ENCODE peak calls at places on chromosomes 5 and 9, in nine cellular contexts. One of them, this sample, is unnamed.

GRCh38 chr5:81749186-81749561 is 1.7 kb downstream of the SSBP2 start:
- DNase-seq in ovary: peak; percentile 28
- DNase-seq in cardiac muscle cell: peak; percentile 32
- DNase-seq in choroid plexus epithelial cell: peak; percentile 13
- DNase-seq in mucosa of descending colon: peak; percentile 13
- DNase-seq in WERI-Rb-1: no peak
- DNase-seq in colonic mucosa: no peak
- DNase-seq in Peyer's patch: no peak
- DNase-seq in fibroblast of pulmonary artery: peak; percentile 42
- DNase-seq in this sample: no peak

GRCh38 chr9:2765250-2765880 is 48.1 kb downstream of the KCNV2 start:
- DNase-seq in colonic mucosa: no peak
- DNase-seq in ovary: no peak
- DNase-seq in Peyer's patch: no peak
- DNase-seq in mucosa of descending colon: no peak
- DNase-seq in cardiac muscle cell: no peak
- DNase-seq in choroid plexus epithelial cell: no peak
- DNase-seq in WERI-Rb-1: no peak
- DNase-seq in fibroblast of pulmonary artery: no peak
- DNase-seq in this sample: peak; percentile 74

GRCh38 chr5:142864293-142865260 is 94.4 kb downstream of the ARHGAP26 start:
- DNase-seq in colonic mucosa: no peak
- DNase-seq in WERI-Rb-1: no peak
- DNase-seq in fibroblast of pulmonary artery: peak; percentile 55
- DNase-seq in Peyer's patch: no peak
- DNase-seq in ovary: no peak
- DNase-seq in cardiac muscle cell: no peak
- DNase-seq in choroid plexus epithelial cell: no peak
- DNase-seq in mucosa of descending colon: peak; percentile 56
- DNase-seq in this sample: no peak

GRCh38 chr9:124140941-124141568 is 116.7 kb upstream of the NEK6 start:
- DNase-seq in ovary: no peak
- DNase-seq in fibroblast of pulmonary artery: no peak
- DNase-seq in colonic mucosa: no peak
- DNase-seq in choroid plexus epithelial cell: no peak
- DNase-seq in WERI-Rb-1: no peak
- DNase-seq in Peyer's patch: no peak
- DNase-seq in cardiac muscle cell: no peak
- DNase-seq in mucosa of descending colon: no peak
- DNase-seq in this sample: no peak

GRCh38 chr9:29214162-29214520 is 1640.9 kb upstream of the C9orf72 start:
- DNase-seq in cardiac muscle cell: peak; percentile 76
- DNase-seq in fibroblast of pulmonary artery: peak; percentile 25
- DNase-seq in mucosa of descending colon: no peak
- DNase-seq in WERI-Rb-1: peak; percentile 57
- DNase-seq in Peyer's patch: no peak
- DNase-seq in ovary: no peak
- DNase-seq in choroid plexus epithelial cell: peak; percentile 28
- DNase-seq in colonic mucosa: no peak
- DNase-seq in this sample: no peak

GRCh38 chr5:133348406-133348805 is 263.9 kb downstream of the FSTL4 start:
- DNase-seq in choroid plexus epithelial cell: no peak
- DNase-seq in mucosa of descending colon: no peak
- DNase-seq in ovary: no peak
- DNase-seq in cardiac muscle cell: no peak
- DNase-seq in colonic mucosa: no peak
- DNase-seq in WERI-Rb-1: no peak
- DNase-seq in Peyer's patch: no peak
- DNase-seq in fibroblast of pulmonary artery: no peak
- DNase-seq in this sample: no peak

GRCh38 chr9:18985996-18986395 is 47.0 kb downstream of the SAXO1 start:
- DNase-seq in Peyer's patch: no peak
- DNase-seq in ovary: no peak
- DNase-seq in choroid plexus epithelial cell: no peak
- DNase-seq in colonic mucosa: no peak
- DNase-seq in WERI-Rb-1: no peak
- DNase-seq in fibroblast of pulmonary artery: no peak
- DNase-seq in cardiac muscle cell: no peak
- DNase-seq in mucosa of descending colon: no peak
- DNase-seq in this sample: no peak

GRCh38 chr9:38208206-38208901 is 139.3 kb upstream of the SHB start:
- DNase-seq in mucosa of descending colon: no peak
- DNase-seq in choroid plexus epithelial cell: peak; percentile 29
- DNase-seq in Peyer's patch: no peak
- DNase-seq in colonic mucosa: no peak
- DNase-seq in WERI-Rb-1: peak; percentile 61
- DNase-seq in cardiac muscle cell: no peak
- DNase-seq in ovary: no peak
- DNase-seq in fibroblast of pulmonary artery: no peak
- DNase-seq in this sample: no peak

GRCh38 chr5:82674718-82675117 is 396.6 kb upstream of the RPS23 start:
- DNase-seq in mucosa of descending colon: no peak
- DNase-seq in colonic mucosa: no peak
- DNase-seq in choroid plexus epithelial cell: no peak
- DNase-seq in cardiac muscle cell: no peak
- DNase-seq in fibroblast of pulmonary artery: no peak
- DNase-seq in Peyer's patch: no peak
- DNase-seq in ovary: no peak
- DNase-seq in WERI-Rb-1: no peak
- DNase-seq in this sample: no peak

GRCh38 chr9:71349218-71349617 is 227.8 kb upstream of the TRPM3 start:
- DNase-seq in fibroblast of pulmonary artery: peak; percentile 64
- DNase-seq in WERI-Rb-1: no peak
- DNase-seq in ovary: no peak
- DNase-seq in colonic mucosa: no peak
- DNase-seq in Peyer's patch: no peak
- DNase-seq in choroid plexus epithelial cell: peak; percentile 3
- DNase-seq in mucosa of descending colon: no peak
- DNase-seq in cardiac muscle cell: no peak
- DNase-seq in this sample: no peak

GRCh38 chr5:54656261-54656728 is 138.7 kb downstream of the SNX18 start:
- DNase-seq in cardiac muscle cell: no peak
- DNase-seq in Peyer's patch: no peak
- DNase-seq in WERI-Rb-1: no peak
- DNase-seq in choroid plexus epithelial cell: peak; percentile 44
- DNase-seq in ovary: peak; percentile 58
- DNase-seq in colonic mucosa: no peak
- DNase-seq in mucosa of descending colon: no peak
- DNase-seq in fibroblast of pulmonary artery: peak; percentile 50
- DNase-seq in this sample: peak; percentile 56

GRCh38 chr5:87116821-87117512 is 150.7 kb upstream of the RASA1 start:
- DNase-seq in choroid plexus epithelial cell: no peak
- DNase-seq in Peyer's patch: no peak
- DNase-seq in cardiac muscle cell: no peak
- DNase-seq in colonic mucosa: no peak
- DNase-seq in ovary: no peak
- DNase-seq in mucosa of descending colon: no peak
- DNase-seq in WERI-Rb-1: no peak
- DNase-seq in fibroblast of pulmonary artery: no peak
- DNase-seq in this sample: no peak
- H3K4me3 ChIP-seq in choroid plexus epithelial cell: no peak overlapping the region
- H3K4me3 ChIP-seq in Peyer's patch: no peak overlapping the region
- H3K4me3 ChIP-seq in cardiac muscle cell: no peak overlapping the region
- H3K4me3 ChIP-seq in colonic mucosa: no peak overlapping the region
- H3K4me3 ChIP-seq in ovary: no peak overlapping the region
- H3K4me3 ChIP-seq in mucosa of descending colon: no peak overlapping the region
- H3K4me3 ChIP-seq in WERI-Rb-1: no peak overlapping the region
- H3K4me3 ChIP-seq in fibroblast of pulmonary artery: no peak overlapping the region
- H3K4me3 ChIP-seq in this sample: no peak overlapping the region

DNA sequence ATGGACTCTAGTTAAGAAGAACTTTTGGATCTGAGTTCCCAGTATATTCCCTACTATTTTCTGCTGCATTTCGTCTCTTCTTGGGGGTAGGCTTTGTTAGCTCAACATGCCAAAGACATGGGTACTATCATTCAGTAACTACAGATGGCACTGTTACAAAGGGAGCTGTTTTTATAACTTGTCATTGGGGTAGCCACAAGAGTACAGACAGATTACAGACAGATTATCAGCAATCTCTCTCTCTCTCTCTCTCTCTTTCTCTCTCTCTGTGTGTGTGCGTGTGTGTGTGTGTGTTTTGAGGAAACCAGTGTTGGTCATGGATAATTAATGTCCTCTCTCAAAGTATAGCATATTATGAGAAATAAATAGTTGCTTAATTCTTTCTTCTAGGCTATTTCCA is 116.1 kb downstream of the WDR70 start:
- DNase-seq in ovary: no peak
- DNase-seq in mucosa of descending colon: no peak
- DNase-seq in choroid plexus epithelial cell: peak; percentile 52
- DNase-seq in WERI-Rb-1: no peak
- DNase-seq in Peyer's patch: no peak
- DNase-seq in colonic mucosa: no peak
- DNase-seq in fibroblast of pulmonary artery: peak; percentile 43
- DNase-seq in cardiac muscle cell: no peak
- DNase-seq in this sample: peak; percentile 25
- TF ChIP-seq CTCF in ovary: no peak
- TF ChIP-seq CTCF in mucosa of descending colon: no peak
- TF ChIP-seq CTCF in choroid plexus epithelial cell: peak; percentile 49
- TF ChIP-seq CTCF in WERI-Rb-1: no peak
- TF ChIP-seq CTCF in Peyer's patch: no peak
- TF ChIP-seq CTCF in colonic mucosa: no peak
- TF ChIP-seq CTCF in fibroblast of pulmonary artery: peak; percentile 36
- TF ChIP-seq CTCF in cardiac muscle cell: peak; percentile 19
- TF ChIP-seq CTCF in this sample: peak; percentile 63

GRCh38 chr9:129209109-129209508 is 31.0 kb upstream of the IER5L start:
- DNase-seq in WERI-Rb-1: no peak
- DNase-seq in mucosa of descending colon: no peak
- DNase-seq in choroid plexus epithelial cell: no peak
- DNase-seq in colonic mucosa: no peak
- DNase-seq in ovary: no peak
- DNase-seq in cardiac muscle cell: no peak
- DNase-seq in fibroblast of pulmonary artery: no peak
- DNase-seq in Peyer's patch: no peak
- DNase-seq in this sample: no peak
- H3K4me3 ChIP-seq in WERI-Rb-1: no peak overlapping the region
- H3K4me3 ChIP-seq in mucosa of descending colon: no peak overlapping the region
- H3K4me3 ChIP-seq in choroid plexus epithelial cell: no peak overlapping the region
- H3K4me3 ChIP-seq in colonic mucosa: no peak overlapping the region
- H3K4me3 ChIP-seq in ovary: no peak overlapping the region
- H3K4me3 ChIP-seq in cardiac muscle cell: peak overlapping the region; percentile 1
- H3K4me3 ChIP-seq in fibroblast of pulmonary artery: no peak overlapping the region
- H3K4me3 ChIP-seq in Peyer's patch: no peak overlapping the region
- H3K4me3 ChIP-seq in this sample: no peak overlapping the region

DNA sequence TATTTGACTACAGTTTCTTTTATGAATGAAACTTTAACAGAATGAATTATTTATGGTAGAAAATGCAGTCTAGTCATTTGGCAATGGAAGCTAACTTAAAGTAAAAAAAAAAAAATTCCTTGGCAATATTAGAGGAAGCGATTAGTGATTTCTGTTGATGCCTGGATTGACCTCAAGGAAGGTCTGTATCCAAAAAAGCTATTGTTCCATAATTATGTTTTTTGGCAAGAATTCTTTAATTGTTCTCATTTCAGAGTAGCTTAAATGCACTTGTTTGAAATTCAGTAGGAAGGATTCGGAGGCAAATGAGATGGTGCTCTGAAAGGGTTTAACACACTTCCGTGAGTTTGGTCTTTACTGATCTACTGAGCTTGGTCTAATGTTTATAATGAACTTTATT is 61.8 kb downstream of the ITGA1 start:
- DNase-seq in mucosa of descending colon: no peak
- DNase-seq in cardiac muscle cell: no peak
- DNase-seq in colonic mucosa: no peak
- DNase-seq in fibroblast of pulmonary artery: no peak
- DNase-seq in ovary: no peak
- DNase-seq in WERI-Rb-1: no peak
- DNase-seq in Peyer's patch: no peak
- DNase-seq in choroid plexus epithelial cell: no peak
- DNase-seq in this sample: no peak
- TF ChIP-seq CTCF in mucosa of descending colon: no peak
- TF ChIP-seq CTCF in cardiac muscle cell: no peak
- TF ChIP-seq CTCF in colonic mucosa: no peak
- TF ChIP-seq CTCF in fibroblast of pulmonary artery: no peak
- TF ChIP-seq CTCF in ovary: no peak
- TF ChIP-seq CTCF in WERI-Rb-1: no peak
- TF ChIP-seq CTCF in Peyer's patch: no peak
- TF ChIP-seq CTCF in choroid plexus epithelial cell: no peak
- TF ChIP-seq CTCF in this sample: no peak

DNA sequence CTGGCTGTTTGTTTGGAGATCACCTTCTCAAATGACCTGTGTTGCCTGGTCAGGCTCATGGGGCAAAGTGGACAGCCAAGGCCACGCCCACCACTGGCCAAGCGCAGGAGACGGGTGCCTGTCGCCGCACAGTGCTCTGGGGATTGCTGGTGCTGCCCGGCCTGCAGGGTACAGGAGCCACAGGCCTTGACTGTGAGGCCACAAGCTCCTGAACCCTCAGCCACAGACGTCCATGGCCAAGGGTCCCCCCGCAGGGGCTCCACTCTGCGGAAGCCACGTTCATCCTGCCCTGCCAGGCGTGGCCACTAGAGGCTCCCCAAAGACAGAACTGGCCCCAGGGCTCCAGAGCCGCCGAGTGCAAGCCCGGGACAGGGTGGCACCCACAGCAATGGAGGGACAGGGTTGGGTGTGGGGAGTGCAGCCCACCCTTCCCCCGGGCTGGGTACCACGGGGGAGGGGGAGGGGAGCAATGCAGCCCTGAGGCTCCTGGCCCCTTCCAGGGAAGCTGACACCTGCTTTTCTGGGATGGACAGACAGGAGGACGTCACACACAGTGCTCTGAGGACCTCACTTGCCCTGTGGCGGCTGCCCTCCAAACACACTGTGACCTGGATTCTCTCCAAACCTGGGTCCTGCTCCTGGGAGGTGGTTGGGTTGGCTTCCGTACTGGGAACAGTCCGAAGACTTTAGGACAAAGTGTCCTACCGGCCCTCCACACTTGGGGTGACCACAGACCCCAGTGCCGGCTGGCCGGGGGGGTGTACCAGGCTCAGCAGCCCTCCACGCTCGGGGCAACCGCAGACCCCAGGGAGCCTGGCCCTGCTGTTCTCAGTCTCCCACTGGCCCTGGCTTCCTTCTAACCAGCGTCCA is 21.5 kb downstream of the TPPP start:
- DNase-seq in mucosa of descending colon: peak; percentile 86
- DNase-seq in Peyer's patch: peak; percentile 89
- DNase-seq in fibroblast of pulmonary artery: peak; percentile 60
- DNase-seq in colonic mucosa: peak; percentile 78
- DNase-seq in ovary: peak; percentile 79
- DNase-seq in choroid plexus epithelial cell: peak; percentile 63
- DNase-seq in cardiac muscle cell: peak; percentile 76
- DNase-seq in WERI-Rb-1: peak; percentile 90
- DNase-seq in this sample: no peak
- H3K4me3 ChIP-seq in mucosa of descending colon: no peak overlapping the region
- H3K4me3 ChIP-seq in Peyer's patch: peak overlapping the region; percentile 38
- H3K4me3 ChIP-seq in fibroblast of pulmonary artery: no peak overlapping the region
- H3K4me3 ChIP-seq in colonic mucosa: peak overlapping the region; percentile 11
- H3K4me3 ChIP-seq in ovary: no peak overlapping the region
- H3K4me3 ChIP-seq in choroid plexus epithelial cell: no peak overlapping the region
- H3K4me3 ChIP-seq in cardiac muscle cell: no peak overlapping the region
- H3K4me3 ChIP-seq in WERI-Rb-1: no peak overlapping the region
- H3K4me3 ChIP-seq in this sample: peak overlapping the region; percentile 42

GRCh38 chr9:32350682-32351081 is 33.8 kb upstream of the ACO1 start:
- DNase-seq in WERI-Rb-1: no peak
- DNase-seq in Peyer's patch: no peak
- DNase-seq in colonic mucosa: no peak
- DNase-seq in mucosa of descending colon: no peak
- DNase-seq in choroid plexus epithelial cell: peak; percentile 58
- DNase-seq in cardiac muscle cell: no peak
- DNase-seq in ovary: no peak
- DNase-seq in fibroblast of pulmonary artery: peak; percentile 56
- DNase-seq in this sample: peak; percentile 26
- TF ChIP-seq CTCF in WERI-Rb-1: no peak
- TF ChIP-seq CTCF in Peyer's patch: no peak
- TF ChIP-seq CTCF in colonic mucosa: no peak
- TF ChIP-seq CTCF in mucosa of descending colon: no peak
- TF ChIP-seq CTCF in choroid plexus epithelial cell: peak; percentile 29
- TF ChIP-seq CTCF in cardiac muscle cell: peak; percentile 26
- TF ChIP-seq CTCF in ovary: no peak
- TF ChIP-seq CTCF in fibroblast of pulmonary artery: peak; percentile 29
- TF ChIP-seq CTCF in this sample: peak; percentile 62

GRCh38 chr9:692636-693459 is 148.6 kb upstream of the DMRT1 start:
- DNase-seq in cardiac muscle cell: no peak
- DNase-seq in colonic mucosa: no peak
- DNase-seq in fibroblast of pulmonary artery: no peak
- DNase-seq in Peyer's patch: no peak
- DNase-seq in mucosa of descending colon: no peak
- DNase-seq in choroid plexus epithelial cell: peak; percentile 70
- DNase-seq in ovary: no peak
- DNase-seq in WERI-Rb-1: no peak
- DNase-seq in this sample: no peak
- H3K4me3 ChIP-seq in cardiac muscle cell: no peak overlapping the region
- H3K4me3 ChIP-seq in colonic mucosa: no peak overlapping the region
- H3K4me3 ChIP-seq in fibroblast of pulmonary artery: no peak overlapping the region
- H3K4me3 ChIP-seq in Peyer's patch: no peak overlapping the region
- H3K4me3 ChIP-seq in mucosa of descending colon: no peak overlapping the region
- H3K4me3 ChIP-seq in choroid plexus epithelial cell: no peak overlapping the region
- H3K4me3 ChIP-seq in ovary: peak overlapping the region; percentile 1
- H3K4me3 ChIP-seq in WERI-Rb-1: no peak overlapping the region
- H3K4me3 ChIP-seq in this sample: no peak overlapping the region